ENCODE peak calls at places on chromosomes 2 and 18, in five cellular contexts. V is HCT116; Z is endothelial cell of umbilical vein; G is CD8-positive, alpha-beta memory T cell; R is body of pancreas. B is an unnamed sample.

GRCh38 chr2:133788391-133788790 is 220.1 kb upstream of the NCKAP5 start:
- DNase-seq in V (no peak), Z (no peak), G (no peak), R (no peak), B (no peak)

GRCh38 chr18:35519148-35519899 is 21.6 kb upstream of the INO80C start:
- DNase-seq in V (no peak), Z (no peak), G (no peak), R (no peak), B (no peak)

GRCh38 chr2:72722492-72723090 is 103.2 kb downstream of the EXOC6B start:
- DNase-seq in V (no peak), Z (no peak), G (no peak), R (no peak), B (peak; percentile 68)

GRCh38 chr2:119248311-119248710 is 24.7 kb downstream of the STEAP3 start:
- DNase-seq in V (no peak), Z (no peak), G (no peak), R (no peak), B (no peak)

GRCh38 chr2:123415678-123416077 is 609.4 kb upstream of the CNTNAP5 start:
- DNase-seq in V (no peak), Z (no peak), G (no peak), R (no peak), B (no peak)

GRCh38 chr2:174344716-174345472 is 10.1 kb downstream of the SP9 start:
- DNase-seq in V (peak; percentile 46), Z (peak; percentile 57), G (no peak), R (no peak), B (peak; percentile 51)

GRCh38 chr2:129319422-129319717 is 660.1 kb upstream of the RAB6C start:
- DNase-seq in V (no peak), Z (no peak), G (no peak), R (no peak), B (no peak)

GRCh38 chr2:235605999-235606715 is 112.3 kb downstream of the AGAP1 start:
- DNase-seq in V (no peak), Z (no peak), G (no peak), R (peak; percentile 28), B (no peak)

GRCh38 chr2:24080721-24081120 is 3.9 kb downstream of the TP53I3 start:
- DNase-seq in V (no peak), Z (no peak), G (no peak), R (no peak), B (no peak)

GRCh38 chr2:238061310-238062202 is 755 bp downstream of the SCLY start:
- DNase-seq in V (no peak), Z (peak; percentile 30), G (no peak), R (peak; percentile 43), B (no peak)

GRCh38 chr2:104286806-104287205 is 567.1 kb upstream of the POU3F3 start:
- DNase-seq in V (no peak), Z (no peak), G (no peak), R (no peak), B (no peak)

GRCh38 chr18:50133526-50133925 is 61.4 kb downstream of the MYO5B start:
- DNase-seq in V (no peak), Z (no peak), G (no peak), R (no peak), B (no peak)

GRCh38 chr2:106978647-106979046 is 92.7 kb upstream of the ST6GAL2 start:
- DNase-seq in V (no peak), Z (no peak), G (no peak), R (no peak), B (no peak)

GRCh38 chr2:28691774-28692281 is 59.8 kb upstream of the PPP1CB start:
- DNase-seq in V (no peak), Z (peak; percentile 86), G (no peak), R (peak; percentile 72), B (peak; percentile 86)

GRCh38 chr2:190415251-190415650 is 7.1 kb downstream of the MFSD6 start:
- DNase-seq in V (no peak), Z (no peak), G (no peak), R (no peak), B (no peak)

GRCh38 chr2:190417045-190417842 is 9.1 kb downstream of the MFSD6 start:
- DNase-seq in V (no peak), Z (no peak), G (no peak), R (no peak), B (no peak)

GRCh38 chr2:190413421-190413820 is 5.3 kb downstream of the MFSD6 start:
- DNase-seq in V (no peak), Z (peak; percentile 64), G (no peak), R (no peak), B (no peak)

GRCh38 chr2:190418717-190419116 is 10.6 kb downstream of the MFSD6 start:
- DNase-seq in V (no peak), Z (no peak), G (no peak), R (no peak), B (no peak)

DNA sequence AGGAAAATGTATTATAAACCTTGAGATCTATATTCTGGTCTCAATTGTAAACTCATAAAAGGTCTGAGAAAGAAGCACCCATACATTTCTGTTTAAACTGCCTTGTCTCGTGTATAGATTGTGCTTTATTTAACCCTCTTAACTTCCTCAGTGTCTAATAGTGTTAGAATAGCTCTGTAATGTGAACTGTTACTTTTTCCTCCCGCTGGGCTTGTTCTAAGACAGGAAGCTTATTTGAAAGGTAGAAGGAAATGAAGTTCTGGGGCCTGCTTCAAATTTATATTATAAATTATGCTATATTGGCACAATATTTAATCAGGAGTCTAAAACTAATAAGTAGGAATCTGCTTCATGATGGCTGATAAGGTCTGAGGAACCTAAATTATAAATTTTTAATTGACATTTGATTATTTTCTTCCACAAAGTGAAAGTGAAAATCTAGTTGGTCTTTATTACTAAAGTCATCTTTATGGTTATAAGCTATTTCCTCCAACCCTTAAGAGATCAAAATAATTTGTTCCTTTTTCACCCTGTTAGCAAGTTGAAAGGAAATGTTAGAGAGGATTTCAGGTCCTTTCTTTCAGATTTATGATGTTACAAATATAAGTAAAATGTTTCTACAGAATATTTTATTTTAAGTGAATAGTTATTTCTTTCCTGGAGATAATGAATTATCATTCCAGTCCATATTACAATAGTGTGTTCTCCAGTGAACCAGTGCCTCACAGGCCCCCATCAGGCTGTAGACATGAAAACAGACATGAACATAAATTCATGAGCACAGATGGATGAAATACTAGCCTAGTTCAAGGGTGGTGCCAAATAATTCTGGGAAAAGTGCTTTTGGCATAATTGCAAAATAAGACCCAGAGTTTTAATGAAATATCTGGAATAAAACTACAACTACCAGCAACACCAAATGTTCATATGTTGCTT is 7.9 kb downstream of the MFSD6 start:
- DNase-seq in V (no peak), Z (no peak), G (no peak), R (no peak), B (no peak)
- H3K27ac ChIP-seq in V (no peak overlapping the region), Z (no peak overlapping the region), G (no peak overlapping the region), R (no peak overlapping the region), B (no peak overlapping the region)

GRCh38 chr2:63270717-63271116 is 220.1 kb downstream of the OTX1 start:
- DNase-seq in V (no peak), Z (no peak), G (no peak), R (no peak), B (no peak)
- H3K9me3 ChIP-seq in V (peaks cover 4% of the 10 kb centered on the region), Z (no peaks in the 10 kb centered on the region), G (peaks cover 4% of the 10 kb centered on the region), R (no peaks in the 10 kb centered on the region), B (peaks cover 15% of the 10 kb centered on the region)

DNA sequence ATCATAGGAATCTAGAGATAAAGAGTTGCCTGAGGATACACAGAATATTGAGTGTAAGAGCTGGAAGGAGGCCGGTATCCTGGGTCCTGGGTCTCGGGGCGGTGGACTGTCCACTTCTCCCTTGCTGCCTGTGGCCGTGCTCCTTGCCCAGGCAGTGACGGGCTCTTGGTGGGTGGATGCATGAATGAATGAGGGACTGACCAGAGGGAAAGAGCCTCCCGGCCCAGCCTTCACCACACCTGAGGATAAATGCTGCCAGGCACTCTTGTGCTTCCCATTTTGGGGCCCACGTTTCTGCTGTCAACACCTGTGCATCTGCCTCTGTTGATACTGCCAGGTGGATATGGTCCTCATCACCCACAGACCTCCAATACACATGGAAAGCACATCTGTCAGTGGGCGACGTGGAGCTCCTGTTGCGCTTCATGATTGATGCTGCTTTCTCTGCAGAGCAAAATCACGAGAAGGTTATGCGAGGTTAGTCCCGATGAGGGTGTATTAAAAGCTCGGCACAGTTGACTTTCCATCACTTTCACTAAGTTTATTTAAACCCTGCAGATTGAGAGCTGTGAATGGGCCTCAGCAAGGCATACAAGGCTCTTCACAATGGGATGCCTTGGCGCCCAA is 211.4 kb downstream of the LDLRAD4 start:
- DNase-seq in V (no peak), Z (no peak), G (no peak), R (no peak), B (no peak)
- H3K27me3 ChIP-seq in V (no peaks in the 10 kb centered on the region), Z (no peaks in the 10 kb centered on the region), G (no peaks in the 10 kb centered on the region), R (no peaks in the 10 kb centered on the region), B (no peaks in the 10 kb centered on the region)

DNA sequence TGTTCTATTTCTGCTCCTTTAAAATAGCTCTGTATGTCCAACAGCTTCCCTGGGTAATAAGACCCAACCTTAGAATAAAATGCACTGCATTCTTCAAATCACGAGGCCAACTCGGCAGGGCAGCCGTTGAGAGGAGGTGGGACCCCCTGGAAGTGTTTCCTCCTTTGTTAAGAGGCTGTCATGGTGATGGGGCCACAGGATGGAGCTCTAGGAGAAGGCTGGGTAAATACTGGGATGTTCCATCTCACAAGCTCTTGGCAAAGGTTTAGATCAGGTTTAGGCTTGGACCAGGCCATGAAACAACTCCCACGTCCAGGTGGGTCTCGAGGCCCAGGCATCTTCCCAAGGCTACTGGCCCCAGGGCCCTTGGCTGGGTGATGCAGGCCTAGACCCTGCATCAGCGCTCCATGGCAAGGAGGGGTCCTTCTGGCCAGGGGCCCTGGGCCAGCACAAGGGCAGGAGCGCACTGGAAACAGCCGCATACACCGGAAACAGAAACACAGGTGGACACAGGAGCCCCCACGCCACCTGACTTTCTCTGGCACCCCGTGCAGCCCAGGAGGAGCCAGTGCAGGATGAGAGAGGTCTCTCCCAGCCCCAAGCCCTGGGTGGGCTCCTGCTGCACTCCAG is 38.8 kb upstream of the OTOS start:
- DNase-seq in V (no peak), Z (no peak), G (no peak), R (no peak), B (no peak)
- H3K27ac ChIP-seq in V (no peak overlapping the region), Z (no peak overlapping the region), G (no peak overlapping the region), R (no peak overlapping the region), B (no peak overlapping the region)

DNA sequence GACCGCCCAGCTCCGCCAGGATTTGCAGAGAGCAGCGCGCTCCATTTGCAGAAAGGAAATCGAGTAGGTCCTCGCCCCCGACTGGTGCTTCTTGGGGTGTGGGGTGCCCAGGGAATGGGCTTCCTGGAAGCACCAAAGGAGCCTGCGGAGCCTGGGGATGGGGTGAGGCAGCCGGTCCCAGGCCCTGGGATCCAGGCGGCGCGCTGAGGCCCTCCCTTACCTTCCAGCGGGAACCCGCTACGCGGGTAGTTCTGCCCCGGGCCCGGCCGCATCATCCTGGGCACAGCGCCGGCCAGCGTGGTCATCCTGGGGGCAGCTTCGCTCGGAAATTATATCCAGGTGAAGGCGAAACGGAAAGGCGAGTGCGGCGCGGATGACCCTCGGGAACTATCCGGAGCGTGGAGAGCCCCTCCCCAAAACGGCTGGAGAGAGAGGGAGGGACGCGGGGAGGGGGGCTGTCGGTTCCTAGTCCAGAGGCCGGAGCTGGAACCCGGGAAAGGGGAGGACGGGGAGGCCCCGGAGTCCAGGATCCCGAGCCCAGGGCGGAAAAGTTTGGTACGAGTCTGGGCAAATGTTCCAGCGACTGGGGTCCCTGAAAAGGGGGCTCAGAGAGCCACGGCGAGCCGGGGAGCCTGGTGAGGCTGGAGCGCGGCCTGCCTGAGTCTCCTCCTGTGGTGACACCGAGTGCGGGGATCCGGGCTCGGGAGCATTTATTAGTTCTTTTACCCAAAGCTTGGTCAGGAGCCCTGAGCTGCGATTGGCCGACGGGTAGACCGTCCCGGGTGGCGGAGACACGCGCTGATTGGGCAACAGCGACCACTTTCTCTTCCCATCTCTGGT is at the start of gene PAX3:
- DNase-seq in V (no peak), Z (no peak), G (no peak), R (no peak), B (no peak)
- H3K9me3 ChIP-seq in V (no peaks in the 10 kb centered on the region), Z (no peaks in the 10 kb centered on the region), G (no peaks in the 10 kb centered on the region), R (no peaks in the 10 kb centered on the region), B (no peaks in the 10 kb centered on the region)